ENCODE peak calls at places on chromosomes 5 and 9, in seven cellular contexts. One of them, this sample, is unnamed.

GRCh38 chr5:16934669-16935068 is 1.4 kb downstream of the MYO10 start:
- DNase-seq in mesendoderm: no peak
- DNase-seq in IMR-90: peak; percentile 45
- DNase-seq in neuronal stem cell: no peak
- DNase-seq in H9: no peak
- DNase-seq in H1: no peak
- DNase-seq in trophoblast cell: peak; percentile 34
- DNase-seq in this sample: peak; percentile 51

GRCh38 chr5:112390327-112390726 is 28.8 kb downstream of the EPB41L4A start:
- DNase-seq in mesendoderm: no peak
- DNase-seq in IMR-90: no peak
- DNase-seq in neuronal stem cell: no peak
- DNase-seq in H9: peak; percentile 33
- DNase-seq in H1: no peak
- DNase-seq in trophoblast cell: no peak
- DNase-seq in this sample: no peak

GRCh38 chr5:111134080-111134479 is 41.9 kb downstream of the WDR36 start:
- DNase-seq in mesendoderm: no peak
- DNase-seq in IMR-90: peak; percentile 73
- DNase-seq in neuronal stem cell: no peak
- DNase-seq in H9: no peak
- DNase-seq in H1: no peak
- DNase-seq in trophoblast cell: no peak
- DNase-seq in this sample: no peak

GRCh38 chr5:151156732-151157402 is 712 bp downstream of the ANXA6 start:
- DNase-seq in mesendoderm: peak; percentile 40
- DNase-seq in IMR-90: peak; percentile 23
- DNase-seq in neuronal stem cell: no peak
- DNase-seq in H9: peak; percentile 39
- DNase-seq in H1: peak; percentile 54
- DNase-seq in trophoblast cell: no peak
- DNase-seq in this sample: peak; percentile 38

GRCh38 chr5:88884435-88884877 is 1.5 kb upstream of the MEF2C start:
- DNase-seq in mesendoderm: no peak
- DNase-seq in IMR-90: peak; percentile 23
- DNase-seq in neuronal stem cell: no peak
- DNase-seq in H9: no peak
- DNase-seq in H1: no peak
- DNase-seq in trophoblast cell: no peak
- DNase-seq in this sample: no peak

GRCh38 chr9:16309350-16310271 is 560.9 kb downstream of the BNC2 start:
- DNase-seq in mesendoderm: no peak
- DNase-seq in IMR-90: peak; percentile 23
- DNase-seq in neuronal stem cell: peak; percentile 56
- DNase-seq in H9: peak; percentile 22
- DNase-seq in H1: no peak
- DNase-seq in trophoblast cell: peak; percentile 82
- DNase-seq in this sample: no peak

GRCh38 chr5:120599576-120599975 is 135.5 kb downstream of the PRR16 start:
- DNase-seq in mesendoderm: no peak
- DNase-seq in IMR-90: peak; percentile 84
- DNase-seq in neuronal stem cell: no peak
- DNase-seq in H9: no peak
- DNase-seq in H1: no peak
- DNase-seq in trophoblast cell: no peak
- DNase-seq in this sample: peak; percentile 85

GRCh38 chr9:77488439-77489126 is 159.5 kb downstream of the GNA14 start:
- DNase-seq in mesendoderm: peak; percentile 75
- DNase-seq in IMR-90: peak; percentile 20
- DNase-seq in neuronal stem cell: no peak
- DNase-seq in H9: peak; percentile 36
- DNase-seq in H1: no peak
- DNase-seq in trophoblast cell: peak; percentile 23
- DNase-seq in this sample: peak; percentile 34

GRCh38 chr5:138276402-138277054 is 2.1 kb upstream of the GFRA3 start:
- DNase-seq in mesendoderm: peak; percentile 14
- DNase-seq in IMR-90: no peak
- DNase-seq in neuronal stem cell: no peak
- DNase-seq in H9: no peak
- DNase-seq in H1: no peak
- DNase-seq in trophoblast cell: no peak
- DNase-seq in this sample: no peak

GRCh38 chr5:142700566-142700965 is 14.7 kb upstream of the FGF1 start:
- DNase-seq in mesendoderm: no peak
- DNase-seq in IMR-90: no peak
- DNase-seq in neuronal stem cell: no peak
- DNase-seq in H9: no peak
- DNase-seq in H1: no peak
- DNase-seq in trophoblast cell: no peak
- DNase-seq in this sample: no peak

GRCh38 chr5:4387295-4387694 is 752.8 kb upstream of the ADAMTS16 start:
- DNase-seq in mesendoderm: no peak
- DNase-seq in IMR-90: no peak
- DNase-seq in neuronal stem cell: no peak
- DNase-seq in H9: no peak
- DNase-seq in H1: no peak
- DNase-seq in trophoblast cell: no peak
- DNase-seq in this sample: no peak

GRCh38 chr5:95951916-95952315 is 9.7 kb downstream of the ELL2 start:
- DNase-seq in mesendoderm: no peak
- DNase-seq in IMR-90: no peak
- DNase-seq in neuronal stem cell: no peak
- DNase-seq in H9: no peak
- DNase-seq in H1: no peak
- DNase-seq in trophoblast cell: no peak
- DNase-seq in this sample: no peak

GRCh38 chr5:168578506-168579205 is 512 bp downstream of the PANK3 start:
- DNase-seq in mesendoderm: peak; percentile 79
- DNase-seq in IMR-90: no peak
- DNase-seq in neuronal stem cell: no peak
- DNase-seq in H9: no peak
- DNase-seq in H1: peak; percentile 80
- DNase-seq in trophoblast cell: peak; percentile 79
- DNase-seq in this sample: no peak

GRCh38 chr9:116549061-116549664 is 137.9 kb upstream of the TRIM32 start:
- DNase-seq in mesendoderm: peak; percentile 11
- DNase-seq in IMR-90: peak; percentile 97
- DNase-seq in neuronal stem cell: no peak
- DNase-seq in H9: no peak
- DNase-seq in H1: no peak
- DNase-seq in trophoblast cell: peak; percentile 77
- DNase-seq in this sample: peak; percentile 96

GRCh38 chr9:84304166-84304565 is 36.4 kb downstream of the SLC28A3 start:
- DNase-seq in mesendoderm: no peak
- DNase-seq in IMR-90: no peak
- DNase-seq in neuronal stem cell: no peak
- DNase-seq in H9: no peak
- DNase-seq in H1: no peak
- DNase-seq in trophoblast cell: no peak
- DNase-seq in this sample: no peak

GRCh38 chr5:160375166-160375565 is 4.7 kb upstream of the C1QTNF2 start:
- DNase-seq in mesendoderm: no peak
- DNase-seq in IMR-90: peak; percentile 47
- DNase-seq in neuronal stem cell: no peak
- DNase-seq in H9: no peak
- DNase-seq in H1: no peak
- DNase-seq in trophoblast cell: no peak
- DNase-seq in this sample: peak; percentile 46

GRCh38 chr9:121201045-121201737 is 478 bp downstream of the RAB14 start:
- DNase-seq in mesendoderm: peak; percentile 49
- DNase-seq in IMR-90: no peak
- DNase-seq in neuronal stem cell: peak; percentile 24
- DNase-seq in H9: no peak
- DNase-seq in H1: peak; percentile 64
- DNase-seq in trophoblast cell: peak; percentile 30
- DNase-seq in this sample: no peak

GRCh38 chr9:116493183-116493582 is 193.9 kb upstream of the TRIM32 start:
- DNase-seq in mesendoderm: peak; percentile 23
- DNase-seq in IMR-90: peak; percentile 43
- DNase-seq in neuronal stem cell: no peak
- DNase-seq in H9: no peak
- DNase-seq in H1: no peak
- DNase-seq in trophoblast cell: no peak
- DNase-seq in this sample: no peak

GRCh38 chr9:113593682-113594281 is 130.3 kb downstream of the RGS3 start:
- DNase-seq in mesendoderm: peak; percentile 100
- DNase-seq in IMR-90: peak; percentile 98
- DNase-seq in neuronal stem cell: peak; percentile 98
- DNase-seq in H9: peak; percentile 99
- DNase-seq in H1: peak; percentile 86
- DNase-seq in trophoblast cell: peak; percentile 90
- DNase-seq in this sample: peak; percentile 100

GRCh38 chr5:76715734-76716455 is at the start of gene F2R:
- DNase-seq in mesendoderm: peak; percentile 85
- DNase-seq in IMR-90: peak; percentile 70
- DNase-seq in neuronal stem cell: peak; percentile 74
- DNase-seq in H9: peak; percentile 83
- DNase-seq in H1: peak; percentile 80
- DNase-seq in trophoblast cell: peak; percentile 46
- DNase-seq in this sample: peak; percentile 87

GRCh38 chr5:168114444-168115017 is 176.9 kb upstream of the WWC1 start:
- DNase-seq in mesendoderm: peak; percentile 84
- DNase-seq in IMR-90: peak; percentile 14
- DNase-seq in neuronal stem cell: no peak
- DNase-seq in H9: peak; percentile 84
- DNase-seq in H1: peak; percentile 92
- DNase-seq in trophoblast cell: peak; percentile 75
- DNase-seq in this sample: peak; percentile 40

GRCh38 chr9:20351715-20352114 is 270.6 kb downstream of the MLLT3 start:
- DNase-seq in mesendoderm: no peak
- DNase-seq in IMR-90: no peak
- DNase-seq in neuronal stem cell: no peak
- DNase-seq in H9: no peak
- DNase-seq in H1: no peak
- DNase-seq in trophoblast cell: no peak
- DNase-seq in this sample: no peak

GRCh38 chr5:88377240-88377639 is 108.6 kb upstream of the TMEM161B start:
- DNase-seq in mesendoderm: no peak
- DNase-seq in IMR-90: no peak
- DNase-seq in neuronal stem cell: no peak
- DNase-seq in H9: no peak
- DNase-seq in H1: no peak
- DNase-seq in trophoblast cell: no peak
- DNase-seq in this sample: no peak

GRCh38 chr5:141121985-141122384 is 367 bp downstream of the PCDHB4 start:
- DNase-seq in mesendoderm: no peak
- DNase-seq in IMR-90: no peak
- DNase-seq in neuronal stem cell: no peak
- DNase-seq in H9: peak; percentile 28
- DNase-seq in H1: no peak
- DNase-seq in trophoblast cell: no peak
- DNase-seq in this sample: no peak
- H3K4me2 ChIP-seq in mesendoderm: no peak overlapping the region
- H3K4me2 ChIP-seq in IMR-90: no peak overlapping the region
- H3K4me2 ChIP-seq in neuronal stem cell: no peak overlapping the region
- H3K4me2 ChIP-seq in H9: no peak overlapping the region
- H3K4me2 ChIP-seq in H1: peak overlapping the region; percentile 32
- H3K4me2 ChIP-seq in trophoblast cell: no peak overlapping the region
- H3K4me2 ChIP-seq in this sample: no peak overlapping the region

GRCh38 chr5:174306345-174307030 is 261.0 kb downstream of the NSG2 start:
- DNase-seq in mesendoderm: peak; percentile 97
- DNase-seq in IMR-90: no peak
- DNase-seq in neuronal stem cell: no peak
- DNase-seq in H9: peak; percentile 24
- DNase-seq in H1: no peak
- DNase-seq in trophoblast cell: no peak
- DNase-seq in this sample: peak; percentile 6

GRCh38 chr5:174309131-174309845 is 263.8 kb downstream of the NSG2 start:
- DNase-seq in mesendoderm: no peak
- DNase-seq in IMR-90: no peak
- DNase-seq in neuronal stem cell: no peak
- DNase-seq in H9: peak; percentile 22
- DNase-seq in H1: peak; percentile 41
- DNase-seq in trophoblast cell: no peak
- DNase-seq in this sample: no peak

GRCh38 chr5:174305241-174305681 is 259.8 kb downstream of the NSG2 start:
- DNase-seq in mesendoderm: no peak
- DNase-seq in IMR-90: no peak
- DNase-seq in neuronal stem cell: no peak
- DNase-seq in H9: peak; percentile 15
- DNase-seq in H1: no peak
- DNase-seq in trophoblast cell: no peak
- DNase-seq in this sample: no peak

GRCh38 chr5:174307656-174308271 is 262.3 kb downstream of the NSG2 start:
- DNase-seq in mesendoderm: no peak
- DNase-seq in IMR-90: no peak
- DNase-seq in neuronal stem cell: no peak
- DNase-seq in H9: peak; percentile 20
- DNase-seq in H1: peak; percentile 35
- DNase-seq in trophoblast cell: no peak
- DNase-seq in this sample: no peak

DNA sequence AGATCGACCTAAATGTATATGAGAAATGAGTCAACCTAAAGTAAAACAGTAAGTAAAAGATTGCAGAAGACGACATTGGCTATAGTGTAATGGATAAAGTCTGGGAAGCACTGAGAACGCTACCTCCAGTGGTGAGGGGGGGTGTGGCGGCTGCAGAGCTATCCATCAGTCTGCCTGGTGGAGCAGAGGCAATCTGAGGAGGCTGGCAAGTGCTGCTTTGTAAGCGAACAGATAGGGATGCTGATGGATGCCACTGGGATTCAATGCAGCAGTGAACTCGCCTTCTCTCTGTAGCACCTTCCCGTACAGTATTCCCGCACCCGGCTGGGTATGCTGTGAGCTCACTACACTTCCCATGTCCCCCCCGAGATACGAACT is 261.5 kb downstream of the NSG2 start:
- DNase-seq in mesendoderm: peak; percentile 51
- DNase-seq in IMR-90: no peak
- DNase-seq in neuronal stem cell: no peak
- DNase-seq in H9: peak; percentile 27
- DNase-seq in H1: peak; percentile 44
- DNase-seq in trophoblast cell: no peak
- DNase-seq in this sample: no peak
- H2BK120ac ChIP-seq in mesendoderm: no peak overlapping the region
- H2BK120ac ChIP-seq in IMR-90: no peak overlapping the region
- H2BK120ac ChIP-seq in neuronal stem cell: no peak overlapping the region
- H2BK120ac ChIP-seq in H9: no peak overlapping the region
- H2BK120ac ChIP-seq in H1: no peak overlapping the region
- H2BK120ac ChIP-seq in trophoblast cell: no peak overlapping the region
- H2BK120ac ChIP-seq in this sample: no peak overlapping the region

GRCh38 chr5:103243665-103244064 is 14.9 kb upstream of the MACIR start:
- DNase-seq in mesendoderm: peak; percentile 52
- DNase-seq in IMR-90: peak; percentile 67
- DNase-seq in neuronal stem cell: no peak
- DNase-seq in H9: no peak
- DNase-seq in H1: no peak
- DNase-seq in trophoblast cell: no peak
- DNase-seq in this sample: no peak
- H3K4me2 ChIP-seq in mesendoderm: no peak overlapping the region
- H3K4me2 ChIP-seq in IMR-90: no peak overlapping the region
- H3K4me2 ChIP-seq in neuronal stem cell: no peak overlapping the region
- H3K4me2 ChIP-seq in H9: no peak overlapping the region
- H3K4me2 ChIP-seq in H1: no peak overlapping the region
- H3K4me2 ChIP-seq in trophoblast cell: no peak overlapping the region
- H3K4me2 ChIP-seq in this sample: no peak overlapping the region

DNA sequence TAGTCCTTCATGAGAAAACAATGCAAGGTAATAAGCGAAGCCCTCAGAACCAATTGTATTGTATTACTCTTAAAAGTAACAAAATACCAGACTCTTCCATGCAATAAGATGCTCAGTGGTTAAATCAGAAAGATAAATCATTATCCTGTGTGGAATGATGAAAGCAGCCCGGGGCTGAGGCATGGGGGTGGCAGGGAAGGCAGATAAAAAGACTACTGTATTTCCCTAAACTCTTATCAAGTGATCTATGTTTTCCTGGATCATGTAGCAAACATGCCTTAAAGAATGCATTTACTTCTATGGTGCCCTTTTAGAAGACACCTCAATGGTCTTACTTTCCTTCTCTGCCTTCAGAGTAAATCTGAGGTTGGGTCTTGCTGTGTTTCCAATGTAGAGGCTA is 105.6 kb upstream of the DAPK1 start:
- DNase-seq in mesendoderm: no peak
- DNase-seq in IMR-90: no peak
- DNase-seq in neuronal stem cell: no peak
- DNase-seq in H9: no peak
- DNase-seq in H1: no peak
- DNase-seq in trophoblast cell: peak; percentile 73
- DNase-seq in this sample: no peak
- H2BK120ac ChIP-seq in mesendoderm: no peak overlapping the region
- H2BK120ac ChIP-seq in IMR-90: no peak overlapping the region
- H2BK120ac ChIP-seq in neuronal stem cell: no peak overlapping the region
- H2BK120ac ChIP-seq in H9: no peak overlapping the region
- H2BK120ac ChIP-seq in H1: peak overlapping the region; percentile 48
- H2BK120ac ChIP-seq in trophoblast cell: no peak overlapping the region
- H2BK120ac ChIP-seq in this sample: no peak overlapping the region